ENCODE peak calls at places on chromosomes 7 and 10, in nine cellular contexts. V is heart left ventricle; E is cardiac muscle cell; I is A549; S is AG10803; O is CD4-positive, alpha-beta memory T cell; P is astrocyte of the cerebellum; W is CD8-positive, alpha-beta memory T cell; F is fibroblast of the aortic adventitia. N is an unnamed sample.

GRCh38 chr7:24786941-24787340 is 29.7 kb upstream of the GSDME start:
- DNase-seq in V (no peak), E (no peak), I (peak), S (peak), O (no peak), P (peak), W (no peak), F (peak), N (no peak)

GRCh38 chr10:42827201-42827600 is 44.6 kb downstream of the BMS1 start:
- DNase-seq in V (no peak), E (no peak), I (no peak), S (no peak), O (no peak), P (no peak), W (no peak), F (no peak), N (no peak)

GRCh38 chr10:52314007-52314821 is at the start of gene DKK1:
- DNase-seq in V (peak), E (peak), I (peak), S (peak), O (no peak), P (no peak), W (no peak), F (peak), N (no peak)

GRCh38 chr7:19963695-19964094 is 190.3 kb upstream of the TMEM196 start:
- DNase-seq in V (no peak), E (no peak), I (no peak), S (peak), O (no peak), P (no peak), W (no peak), F (peak), N (no peak)

GRCh38 chr10:97664282-97664850 is 22.7 kb downstream of the AVPI1 start:
- DNase-seq in V (no peak), E (no peak), I (no peak), S (no peak), O (no peak), P (no peak), W (no peak), F (no peak), N (no peak)

GRCh38 chr10:29181936-29182335 is 106.9 kb upstream of the LYZL1 start:
- DNase-seq in V (no peak), E (no peak), I (no peak), S (peak), O (no peak), P (no peak), W (no peak), F (no peak), N (no peak)

GRCh38 chr7:105638942-105639495 is 57.7 kb upstream of the EFCAB10 start:
- DNase-seq in V (no peak), E (peak), I (no peak), S (no peak), O (no peak), P (no peak), W (no peak), F (no peak), N (no peak)

GRCh38 chr7:141144921-141145629 is 71.2 kb downstream of the TMEM178B start:
- DNase-seq in V (no peak), E (no peak), I (no peak), S (no peak), O (no peak), P (no peak), W (no peak), F (no peak), N (no peak)

GRCh38 chr7:474605-475424 is 44.8 kb downstream of the PDGFA start:
- DNase-seq in V (peak), E (no peak), I (no peak), S (no peak), O (no peak), P (no peak), W (no peak), F (no peak), N (no peak)

GRCh38 chr10:27373566-27374160 is 130.4 kb upstream of the RAB18 start:
- DNase-seq in V (no peak), E (no peak), I (no peak), S (no peak), O (no peak), P (no peak), W (no peak), F (no peak), N (no peak)

GRCh38 chr7:88217675-88218427 is 2.0 kb downstream of the SRI start:
- DNase-seq in V (no peak), E (peak), I (no peak), S (no peak), O (peak), P (no peak), W (peak), F (no peak), N (peak)

GRCh38 chr7:134905375-134905774 is 80.9 kb upstream of the AGBL3 start:
- DNase-seq in V (peak), E (no peak), I (no peak), S (peak), O (no peak), P (peak), W (no peak), F (peak), N (no peak)

GRCh38 chr7:44484482-44485313 is 5.8 kb downstream of the NUDCD3 start:
- DNase-seq in V (no peak), E (peak), I (no peak), S (no peak), O (no peak), P (no peak), W (no peak), F (no peak), N (no peak)

GRCh38 chr10:68462536-68462935 is 9.2 kb downstream of the DNA2 start:
- DNase-seq in V (no peak), E (no peak), I (no peak), S (no peak), O (no peak), P (no peak), W (no peak), F (no peak), N (no peak)

GRCh38 chr7:5413449-5413786 is 10.2 kb downstream of the TNRC18 start:
- DNase-seq in V (no peak), E (no peak), I (no peak), S (no peak), O (no peak), P (no peak), W (no peak), F (no peak), N (no peak)

GRCh38 chr10:71268247-71268691 is 50.8 kb upstream of the SLC29A3 start:
- DNase-seq in V (peak), E (peak), I (peak), S (peak), O (no peak), P (no peak), W (no peak), F (peak), N (no peak)

GRCh38 chr10:119505131-119505551 is 37.4 kb downstream of the RGS10 start:
- DNase-seq in V (no peak), E (no peak), I (no peak), S (peak), O (no peak), P (peak), W (no peak), F (no peak), N (no peak)

GRCh38 chr7:149209518-149210269 is 14.3 kb downstream of the ZNF282 start:
- DNase-seq in V (no peak), E (peak), I (peak), S (peak), O (peak), P (no peak), W (peak), F (peak), N (no peak)

GRCh38 chr7:131513245-131514061 is 43.0 kb downstream of the PODXL start:
- DNase-seq in V (peak), E (peak), I (peak), S (peak), O (peak), P (peak), W (peak), F (peak), N (no peak)

GRCh38 chr10:44202952-44203351 is 181.9 kb downstream of the CXCL12 start:
- DNase-seq in V (no peak), E (no peak), I (no peak), S (no peak), O (no peak), P (no peak), W (no peak), F (no peak), N (no peak)

GRCh38 chr7:53397911-53398310 is 362.5 kb downstream of the POM121L12 start:
- DNase-seq in V (no peak), E (no peak), I (no peak), S (no peak), O (no peak), P (no peak), W (no peak), F (no peak), N (no peak)

GRCh38 chr10:106424981-106425380 is 739.5 kb downstream of the SORCS1 start:
- DNase-seq in V (no peak), E (no peak), I (peak), S (peak), O (no peak), P (no peak), W (no peak), F (peak), N (no peak)

GRCh38 chr10:125823663-125824251 is 411 bp downstream of the BCCIP start:
- DNase-seq in V (no peak), E (peak), I (no peak), S (no peak), O (no peak), P (no peak), W (no peak), F (no peak), N (no peak)

GRCh38 chr7:44072364-44073231 is 7.2 kb upstream of the PGAM2 start:
- DNase-seq in V (peak), E (peak), I (peak), S (peak), O (no peak), P (peak), W (peak), F (peak), N (no peak)

DNA sequence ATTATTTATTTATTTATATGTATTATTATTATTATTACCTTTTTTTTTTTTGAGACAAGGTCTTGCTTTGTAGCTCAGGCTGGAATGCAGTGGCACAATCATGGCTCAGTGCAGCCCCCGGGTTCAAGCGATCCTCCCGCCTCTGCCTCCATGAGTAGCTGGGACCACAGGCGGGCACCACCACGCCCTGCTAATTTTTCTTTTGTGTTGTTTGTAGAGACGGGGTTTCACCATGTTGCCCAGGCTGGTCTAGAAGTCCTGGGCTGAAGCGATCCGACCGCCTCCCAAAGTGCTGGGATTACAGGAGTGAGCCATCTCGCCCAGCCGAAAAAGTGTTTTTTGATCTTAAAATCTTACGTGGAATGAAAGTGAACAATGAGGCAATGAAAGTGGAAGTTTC is 79.4 kb upstream of the C1GALT1 start:
- DNase-seq in V (no peak), E (no peak), I (no peak), S (no peak), O (no peak), P (no peak), W (no peak), F (no peak), N (no peak)
- H3K4me3 ChIP-seq in V (no peak), E (no peak), I (no peak), S (no peak), O (no peak), P (no peak), W (no peak), F (no peak), N (no peak)

GRCh38 chr7:50309130-50309478 is 4.6 kb downstream of the IKZF1 start:
- DNase-seq in V (no peak), E (no peak), I (no peak), S (no peak), O (no peak), P (no peak), W (no peak), F (no peak), N (no peak)
- H3K4me3 ChIP-seq in V (no peak), E (no peak), I (no peak), S (no peak), O (peak), P (no peak), W (peak), F (no peak), N (peak)

GRCh38 chr7:133079296-133079695 is 2.6 kb downstream of the CHCHD3 start:
- DNase-seq in V (no peak), E (no peak), I (no peak), S (no peak), O (no peak), P (no peak), W (no peak), F (no peak), N (no peak)
- H3K4me3 ChIP-seq in V (no peak), E (no peak), I (no peak), S (no peak), O (no peak), P (no peak), W (no peak), F (no peak), N (peak)

DNA sequence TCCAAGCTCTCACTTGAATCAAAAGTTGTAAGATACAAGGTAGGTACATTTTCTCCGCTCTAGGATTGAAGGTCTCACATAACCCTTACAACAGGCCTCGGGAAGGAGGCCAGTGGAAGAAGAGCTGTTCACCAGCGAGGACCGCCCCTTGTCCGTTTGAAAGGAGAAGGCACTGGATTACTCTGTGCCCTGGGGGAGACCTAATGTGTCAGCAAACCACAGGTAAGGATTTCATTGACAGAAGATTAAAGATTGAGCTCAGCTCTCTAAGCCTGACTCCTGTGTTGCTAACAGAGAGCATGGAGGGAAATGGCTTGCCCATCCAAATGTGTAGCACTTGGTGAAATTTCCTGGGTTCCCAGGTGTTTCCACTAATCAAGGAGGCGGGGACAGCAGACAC is 81.2 kb downstream of the SLC16A9 start:
- DNase-seq in V (no peak), E (no peak), I (no peak), S (no peak), O (no peak), P (no peak), W (no peak), F (no peak), N (no peak)
- H3K4me3 ChIP-seq in V (no peak), E (no peak), I (no peak), S (no peak), O (no peak), P (no peak), W (no peak), F (no peak), N (no peak)

GRCh38 chr10:73043766-73044377 is 52.8 kb downstream of the P4HA1 start:
- DNase-seq in V (no peak), E (no peak), I (no peak), S (no peak), O (no peak), P (no peak), W (no peak), F (peak), N (no peak)
- H3K4me3 ChIP-seq in V (no peak), E (no peak), I (no peak), S (no peak), O (no peak), P (no peak), W (no peak), F (no peak), N (no peak)

DNA sequence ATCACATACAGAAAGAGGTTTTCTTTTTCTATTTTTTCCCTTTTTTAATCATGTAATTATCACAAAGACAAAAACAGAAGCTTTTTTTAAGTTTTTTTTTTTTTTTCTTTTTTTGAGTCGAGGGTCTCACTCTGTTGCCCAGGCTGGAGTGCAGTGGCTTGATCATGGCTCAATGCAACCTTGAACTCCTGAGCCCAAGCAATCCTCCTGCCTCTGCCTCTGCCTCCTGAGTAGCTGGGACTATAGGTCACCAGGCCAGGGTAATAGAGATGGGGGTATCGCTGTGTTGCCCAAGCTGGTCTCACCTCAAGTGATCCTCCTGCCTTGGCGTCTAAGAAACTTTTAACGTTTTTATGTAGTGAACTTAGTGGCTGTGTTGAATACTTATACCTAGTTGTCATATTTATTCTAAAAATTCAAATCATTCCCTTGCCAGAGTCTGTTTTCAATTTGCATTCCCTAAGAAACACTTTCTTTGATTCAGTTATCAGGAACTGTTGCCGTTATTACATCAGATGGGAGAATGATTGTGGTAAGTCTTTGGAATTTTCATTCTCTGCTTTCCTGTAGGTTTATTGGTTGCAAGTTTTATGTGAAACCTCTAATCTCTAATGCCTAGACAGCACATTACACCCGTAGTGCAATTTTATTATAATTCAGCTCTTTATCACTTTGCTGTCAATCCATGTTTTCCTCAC is 1.3 kb downstream of the LSM8 start:
- DNase-seq in V (no peak), E (no peak), I (no peak), S (peak), O (no peak), P (no peak), W (no peak), F (peak), N (no peak)
- H3K4me3 ChIP-seq in V (peak), E (peak), I (peak), S (peak), O (no peak), P (peak), W (peak), F (peak), N (peak)

GRCh38 chr7:52107355-52107754 is 790.7 kb upstream of the COBL start:
- DNase-seq in V (no peak), E (no peak), I (no peak), S (no peak), O (no peak), P (no peak), W (no peak), F (no peak), N (no peak)
- H3K4me3 ChIP-seq in V (no peak), E (no peak), I (no peak), S (no peak), O (no peak), P (no peak), W (no peak), F (no peak), N (no peak)

GRCh38 chr10:91219371-91220193 is 881 bp upstream of the PCGF5 start:
- DNase-seq in V (no peak), E (no peak), I (no peak), S (no peak), O (no peak), P (no peak), W (no peak), F (no peak), N (no peak)
- H3K4me3 ChIP-seq in V (peak), E (peak), I (peak), S (peak), O (no peak), P (peak), W (peak), F (peak), N (peak)

GRCh38 chr7:27129729-27130539 is 623 bp downstream of the HOXA4 start:
- DNase-seq in V (no peak), E (no peak), I (no peak), S (peak), O (no peak), P (no peak), W (peak), F (no peak), N (no peak)

GRCh38 chr7:27132978-27133377 is 2.4 kb upstream of the HOXA4 start:
- DNase-seq in V (no peak), E (no peak), I (no peak), S (no peak), O (no peak), P (no peak), W (no peak), F (no peak), N (no peak)

GRCh38 chr7:27130540-27131389 is at the start of gene HOXA4:
- DNase-seq in V (peak), E (peak), I (peak), S (peak), O (peak), P (no peak), W (peak), F (peak), N (no peak)

GRCh38 chr7:27132214-27132613 is 1.7 kb upstream of the HOXA4 start:
- DNase-seq in V (no peak), E (no peak), I (no peak), S (no peak), O (no peak), P (no peak), W (no peak), F (no peak), N (no peak)

DNA sequence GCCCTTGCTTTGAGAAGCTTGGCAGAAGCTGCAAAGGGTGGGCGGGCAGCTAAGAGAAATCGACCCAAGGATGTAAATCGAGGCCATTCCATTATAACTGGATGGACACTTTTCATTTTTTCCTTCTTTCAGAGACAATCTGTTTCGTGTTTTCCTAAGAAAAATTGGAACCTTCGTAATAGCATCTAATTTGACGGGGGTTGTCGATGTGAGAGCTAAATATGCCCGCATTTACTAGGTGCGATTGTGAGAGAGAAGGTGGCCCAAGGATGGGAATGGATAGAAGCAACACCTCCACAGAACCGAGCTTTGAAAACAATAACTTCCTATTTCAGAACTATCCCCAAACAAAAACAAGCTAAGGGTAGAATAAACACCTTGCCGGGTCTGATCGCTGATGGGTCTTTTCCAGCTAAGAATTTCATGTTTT is 848 bp upstream of the HOXA4 start:
- DNase-seq in V (no peak), E (no peak), I (no peak), S (no peak), O (no peak), P (no peak), W (no peak), F (no peak), N (no peak)
- H3K4me3 ChIP-seq in V (peak), E (peak), I (peak), S (peak), O (no peak), P (peak), W (peak), F (peak), N (no peak)

DNA sequence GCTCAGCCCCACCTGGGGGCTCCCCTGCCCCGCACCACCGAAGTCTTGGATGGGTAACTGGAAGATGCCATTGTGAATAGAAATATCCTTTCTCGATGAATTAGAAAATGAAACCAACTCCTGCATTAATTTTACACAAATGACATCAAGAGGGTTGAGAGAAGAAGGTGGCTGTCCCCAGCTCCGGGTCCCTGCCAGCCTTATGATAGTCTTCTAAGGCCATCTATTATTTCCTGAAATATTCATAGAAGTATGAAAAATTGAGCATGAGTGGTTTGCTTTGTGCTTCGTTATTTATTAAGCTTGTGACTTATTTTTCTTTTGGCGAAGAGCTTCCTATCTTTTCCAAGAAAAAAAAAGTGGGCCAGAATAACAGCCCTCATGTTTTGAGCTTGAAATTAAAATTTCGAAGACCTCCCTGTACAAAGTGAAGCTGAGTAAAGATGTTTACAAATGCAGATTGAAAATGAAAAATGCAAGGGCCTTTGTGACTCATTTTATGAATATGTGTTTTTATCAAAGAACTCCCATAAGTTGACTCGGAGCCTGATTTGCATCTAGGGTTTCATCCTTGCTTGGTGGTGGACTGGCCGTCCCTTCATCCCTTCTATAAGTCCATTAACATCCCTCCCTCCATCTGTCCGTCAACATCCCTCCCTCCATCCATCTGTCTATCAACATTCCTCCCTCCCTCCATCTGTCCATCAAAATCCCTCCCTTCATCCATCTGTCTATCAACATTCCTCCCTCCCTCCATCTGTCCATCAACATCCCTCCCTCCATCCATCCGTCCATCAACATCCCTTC is 20.5 kb upstream of the CFAP46 start:
- DNase-seq in V (no peak), E (no peak), I (no peak), S (peak), O (no peak), P (no peak), W (no peak), F (peak), N (no peak)
- H3K4me3 ChIP-seq in V (peak), E (no peak), I (peak), S (peak), O (peak), P (peak), W (peak), F (peak), N (peak)